ENCODE peak calls at places on chromosome 21, in four cellular contexts. T is GM12878, C is HepG2, J is H1. Q is an unnamed sample.
A peak's percentile ranks its signal among the peaks of the same experiment; 100 is the strongest.

GRCh38 chr21:44418876-44419230 is 36.5 kb upstream of the LRRC3 start:
- DNase-seq in T (no peak), J (no peak), C (no peak), Q (no peak)

GRCh38 chr21:16587141-16587570 is 857.4 kb downstream of the USP25 start:
- DNase-seq in C (peak; percentile 38), T (no peak), J (no peak), Q (no peak)

GRCh38 chr21:33325222-33326067 is 675 bp downstream of the IFNAR1 start:
- DNase-seq in T (no peak), C (peak; percentile 35), J (no peak), Q (peak; percentile 8)

GRCh38 chr21:41913230-41913629 is 34.1 kb upstream of the PRDM15 start:
- DNase-seq in J (no peak), T (no peak), C (no peak), Q (no peak)

GRCh38 chr21:46455575-46456385 is 2.9 kb upstream of the DIP2A start:
- DNase-seq in T (no peak), C (no peak), J (no peak), Q (no peak)

GRCh38 chr21:44709426-44710293 is 1.7 kb downstream of the TSPEAR start:
- DNase-seq in T (no peak), C (no peak), J (peak; percentile 49), Q (no peak)

GRCh38 chr21:44295163-44295601 is 4.7 kb upstream of the PFKL start:
- DNase-seq in J (no peak), T (no peak), C (no peak), Q (no peak)

GRCh38 chr21:41229527-41230248 is 61.7 kb downstream of the BACE2 start:
- DNase-seq in C (no peak), J (no peak), T (peak; percentile 1), Q (no peak)

GRCh38 chr21:40717008-40717407 is 129.9 kb downstream of the DSCAM start:
- DNase-seq in C (no peak), T (no peak), J (no peak), Q (no peak)

GRCh38 chr21:9767592-9768375 is 753.6 kb upstream of the TPTE start:
- DNase-seq in J (no peak), C (no peak), T (no peak), Q (no peak)

GRCh38 chr21:30838536-30838935 is 9.0 kb upstream of the KRTAP7-1 start:
- DNase-seq in T (no peak), C (no peak), J (no peak), Q (no peak)

GRCh38 chr21:43613755-43614638 is 45.3 kb downstream of the HSF2BP start:
- DNase-seq in C (no peak), J (no peak), T (peak; percentile 45), Q (no peak)

GRCh38 chr21:15430577-15430976 is 299.2 kb upstream of the USP25 start:
- DNase-seq in T (no peak), C (no peak), J (no peak), Q (no peak)

GRCh38 chr21:45539046-45539795 is 3.0 kb downstream of the SLC19A1 start:
- DNase-seq in T (no peak), C (no peak), J (peak; percentile 38), Q (no peak)

GRCh38 chr21:45580181-45580575 is 37.9 kb upstream of the SLC19A1 start:
- DNase-seq in C (no peak), T (no peak), J (peak; percentile 40), Q (no peak)

GRCh38 chr21:45590726-45591618 is 48.7 kb upstream of the SLC19A1 start:
- DNase-seq in C (no peak), J (no peak), T (peak; percentile 48), Q (no peak)

GRCh38 chr21:43866233-43866632 is 1.2 kb downstream of the AGPAT3 start:
- DNase-seq in J (no peak), C (no peak), T (no peak), Q (no peak)

GRCh38 chr21:38951095-38951745 is 145.5 kb downstream of the ETS2 start:
- DNase-seq in T (no peak), J (no peak), C (no peak), Q (no peak)
- TF ChIP-seq SUZ12 in T (no peak), J (no peak), C (no peak), Q (no peak)

GRCh38 chr21:32048353-32048752 is 175.5 kb downstream of the HUNK start:
- DNase-seq in T (no peak), J (no peak), C (no peak), Q (peak; percentile 36)

GRCh38 chr21:32044205-32044874 is 171.5 kb downstream of the HUNK start:
- DNase-seq in J (no peak), T (no peak), C (no peak), Q (no peak)

GRCh38 chr21:32043458-32043857 is 170.6 kb downstream of the HUNK start:
- DNase-seq in J (no peak), C (no peak), T (no peak), Q (no peak)

DNA sequence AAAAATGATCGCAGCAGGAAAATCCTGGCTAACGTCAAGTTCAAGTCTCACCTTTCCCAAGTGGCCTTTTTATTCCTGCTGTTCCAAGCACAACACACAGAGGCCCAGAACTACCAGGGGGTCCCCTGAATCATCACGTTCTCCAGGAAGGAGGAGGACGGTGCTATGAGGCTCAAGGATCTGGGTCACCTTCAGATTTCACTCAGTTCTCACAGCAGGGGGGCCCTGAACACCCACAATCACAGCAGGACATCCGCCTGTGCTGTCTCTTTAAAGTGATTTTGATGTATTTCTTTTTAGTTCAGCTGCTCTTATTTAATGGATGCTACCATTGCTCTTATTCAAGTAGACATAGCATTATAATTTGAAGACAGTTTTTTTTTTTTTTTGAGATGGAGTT is 173.4 kb downstream of the HUNK start:
- DNase-seq in T (no peak), C (no peak), J (no peak), Q (no peak)
- TF ChIP-seq YY1 in T (no peak), C (no peak), J (no peak), Q (no peak)

GRCh38 chr21:34526618-34527290 is 14.7 kb upstream of the KCNE1 start:
- DNase-seq in T (no peak), J (no peak), C (peak; percentile 96), Q (peak; percentile 94)

GRCh38 chr21:34522284-34522683 is 10.3 kb upstream of the KCNE1 start:
- DNase-seq in C (peak; percentile 93), T (no peak), J (no peak), Q (no peak)

GRCh38 chr21:34523019-34523418 is 11.0 kb upstream of the KCNE1 start:
- DNase-seq in J (no peak), T (no peak), C (peak; percentile 50), Q (no peak)

GRCh38 chr21:34526236-34526617 is 14.2 kb upstream of the KCNE1 start:
- DNase-seq in J (no peak), T (no peak), C (no peak), Q (no peak)

GRCh38 chr21:34524671-34525601 is 12.9 kb upstream of the KCNE1 start:
- DNase-seq in T (no peak), J (peak; percentile 71), C (no peak), Q (no peak)
- TF ChIP-seq SUZ12 in T (no peak), J (no peak), C (no peak), Q (no peak)

DNA sequence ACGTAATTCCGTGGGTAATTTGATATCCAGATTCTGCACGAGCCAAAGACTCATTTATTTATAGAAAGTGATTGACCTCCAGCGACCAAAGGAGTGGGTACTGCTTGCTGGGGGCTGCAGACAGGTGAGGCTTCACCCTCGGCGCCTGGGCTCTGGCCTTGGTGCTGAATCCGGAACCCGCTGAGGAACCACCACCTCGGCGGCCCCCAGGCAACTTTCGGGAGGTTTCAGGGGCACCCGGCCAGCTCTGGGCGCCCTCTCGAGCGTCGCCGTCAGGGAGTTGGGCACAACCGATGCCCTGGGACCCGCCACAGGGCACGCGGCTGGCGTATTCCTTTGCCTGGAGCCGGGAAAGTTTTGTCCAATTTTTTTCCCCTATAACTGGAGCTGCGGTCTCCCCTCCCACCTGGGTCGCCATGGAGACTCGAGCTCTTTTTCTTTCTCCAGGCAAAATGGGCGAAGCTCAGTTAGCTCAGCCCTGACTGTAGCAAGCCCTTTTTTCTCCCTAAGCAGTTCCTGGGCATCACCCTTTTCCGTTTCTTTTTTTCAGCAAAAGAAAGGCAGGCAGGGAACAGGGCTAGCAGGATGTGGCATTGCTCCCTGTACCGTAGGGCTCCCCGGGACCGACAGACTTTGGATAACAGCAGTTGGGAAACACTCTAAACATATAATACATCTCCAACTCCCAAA is 1.9 kb downstream of the KCNJ6 start:
- DNase-seq in J (peak; percentile 91), C (no peak), T (no peak), Q (peak; percentile 58)
- TF ChIP-seq YY1 in J (no peak), C (no peak), T (no peak), Q (no peak)

DNA sequence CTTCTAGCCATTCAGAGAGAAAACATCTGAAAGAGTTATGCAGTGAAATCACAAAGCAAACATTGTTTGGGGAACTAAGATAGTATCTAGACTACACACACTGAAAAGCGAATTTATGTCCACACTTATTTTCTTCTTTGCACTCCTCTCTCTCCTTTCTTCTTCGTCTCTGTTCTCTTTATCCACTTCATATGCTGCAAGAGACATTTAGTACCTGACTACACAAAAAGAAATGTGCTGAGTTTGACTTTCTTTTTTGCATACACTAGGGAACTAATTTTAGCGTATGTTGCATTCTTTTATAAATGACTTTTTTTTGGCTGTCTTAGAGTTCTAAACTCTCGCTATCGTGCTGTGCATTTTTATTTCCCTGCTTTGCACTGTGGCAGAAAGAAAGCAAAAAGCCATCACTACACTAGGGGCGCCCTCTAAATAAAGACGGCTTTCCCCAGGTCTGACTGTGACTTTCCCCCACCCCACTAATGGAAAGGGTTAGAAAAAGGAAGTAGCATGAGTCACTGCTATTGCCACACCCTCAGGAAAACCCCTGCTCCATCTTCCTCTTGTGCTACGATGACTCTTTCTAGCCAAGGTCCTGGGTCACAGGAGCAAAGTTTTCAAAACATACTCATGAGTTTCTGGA is 65.7 kb downstream of the MAP3K7CL start:
- DNase-seq in C (peak; percentile 70), T (peak; percentile 90), J (no peak), Q (no peak)
- TF ChIP-seq SUZ12 in C (no peak), T (no peak), J (no peak), Q (no peak)

DNA sequence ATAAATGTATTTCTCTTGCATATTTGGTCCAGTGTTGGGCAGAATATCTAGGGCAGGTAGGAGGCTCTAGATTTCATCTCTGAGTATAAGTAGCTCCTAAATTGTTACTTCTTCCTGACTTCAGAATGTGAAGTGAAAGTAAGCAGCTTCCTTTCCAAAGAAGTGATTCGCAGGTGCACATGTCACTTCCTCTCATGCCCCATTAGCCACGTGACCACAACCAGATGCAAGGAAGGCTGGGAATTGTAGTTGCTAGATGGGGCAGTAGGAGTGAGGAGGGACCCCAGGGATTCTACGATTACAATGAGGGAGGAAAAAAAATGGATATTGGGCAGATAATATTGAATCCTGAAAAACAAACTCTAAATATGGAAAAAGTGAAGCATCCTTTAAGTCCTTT is 113.2 kb upstream of the CYYR1 start:
- DNase-seq in J (no peak), T (no peak), C (no peak), Q (peak; percentile 20)
- TF ChIP-seq YY1 in J (no peak), T (peak; percentile 39), C (no peak), Q (no peak)

DNA sequence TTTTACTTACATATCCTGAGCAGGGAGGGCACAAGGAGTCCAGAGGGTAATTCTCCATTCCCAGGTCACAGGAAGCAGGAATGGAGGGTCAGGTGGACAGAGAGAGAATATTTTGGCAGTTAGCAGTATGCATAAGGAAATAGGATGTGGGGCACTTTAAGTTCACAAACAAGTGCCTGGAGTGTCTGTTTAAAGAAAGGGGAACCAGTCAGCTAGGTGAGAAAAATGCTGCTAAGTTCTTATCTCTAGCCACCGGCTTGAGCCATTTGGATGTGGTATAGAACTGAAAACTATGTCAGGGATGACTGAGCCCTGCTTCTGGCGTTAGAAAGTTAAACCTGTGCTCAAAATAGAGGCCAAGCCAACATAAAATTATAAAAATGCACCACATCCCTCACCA is 739.7 kb upstream of the NCAM2 start:
- DNase-seq in T (no peak), C (no peak), J (no peak), Q (no peak)
- TF ChIP-seq SUZ12 in T (no peak), C (no peak), J (no peak), Q (no peak)

Q was measured in NT2/D1.